ENCODE peak calls at places on chromosomes 4 and X, in four cellular contexts. One of them, this sample, is unnamed.

GRCh38 chr4:163157157-163157556 is 9.5 kb downstream of the NAF1 start:
- DNase-seq in GM12878: no peak
- DNase-seq in GM12891: no peak
- DNase-seq in K562: no peak
- DNase-seq in this sample: no peak

GRCh38 chr4:2288051-2288541 is 26.2 kb upstream of the MXD4 start:
- DNase-seq in GM12878: no peak
- DNase-seq in GM12891: no peak
- DNase-seq in K562: no peak
- DNase-seq in this sample: no peak

GRCh38 chrX:5726246-5726645 is 502.4 kb downstream of the NLGN4X start:
- DNase-seq in GM12878: no peak
- DNase-seq in GM12891: no peak
- DNase-seq in K562: no peak
- DNase-seq in this sample: no peak

GRCh38 chrX:20361081-20361889 is 94.6 kb upstream of the RPS6KA3 start:
- DNase-seq in GM12878: no peak
- DNase-seq in GM12891: no peak
- DNase-seq in K562: no peak
- DNase-seq in this sample: no peak

GRCh38 chr4:99180367-99181169 is 36.5 kb upstream of the ADH4 start:
- DNase-seq in GM12878: no peak
- DNase-seq in GM12891: no peak
- DNase-seq in K562: no peak
- DNase-seq in this sample: no peak

GRCh38 chr4:7699040-7699439 is 240.6 kb downstream of the AFAP1 start:
- DNase-seq in GM12878: no peak
- DNase-seq in GM12891: no peak
- DNase-seq in K562: no peak
- DNase-seq in this sample: no peak

GRCh38 chr4:139642364-139642763 is 23.3 kb upstream of the MGST2 start:
- DNase-seq in GM12878: no peak
- DNase-seq in GM12891: no peak
- DNase-seq in K562: no peak
- DNase-seq in this sample: no peak

GRCh38 chr4:183163135-183163534 is 64.1 kb downstream of the WWC2 start:
- DNase-seq in GM12878: no peak
- DNase-seq in GM12891: no peak
- DNase-seq in K562: no peak
- DNase-seq in this sample: no peak

GRCh38 chr4:13918110-13918509 is 290.6 kb upstream of the BOD1L1 start:
- DNase-seq in GM12878: no peak
- DNase-seq in GM12891: no peak
- DNase-seq in K562: no peak
- DNase-seq in this sample: no peak

GRCh38 chr4:183180096-183180495 is 81.0 kb downstream of the WWC2 start:
- DNase-seq in GM12878: no peak
- DNase-seq in GM12891: no peak
- DNase-seq in K562: no peak
- DNase-seq in this sample: no peak

GRCh38 chrX:20218809-20219505 is 47.8 kb downstream of the RPS6KA3 start:
- DNase-seq in GM12878: no peak
- DNase-seq in GM12891: no peak
- DNase-seq in K562: peak; percentile 54
- DNase-seq in this sample: no peak

GRCh38 chr4:157291071-157291470 is 70.5 kb downstream of the GRIA2 start:
- DNase-seq in GM12878: no peak
- DNase-seq in GM12891: no peak
- DNase-seq in K562: no peak
- DNase-seq in this sample: no peak

GRCh38 chr4:142944565-142944964 is 98.5 kb upstream of the INPP4B start:
- DNase-seq in GM12878: no peak
- DNase-seq in GM12891: no peak
- DNase-seq in K562: no peak
- DNase-seq in this sample: no peak

GRCh38 chrX:68669094-68669830 is 21.8 kb downstream of the STARD8 start:
- DNase-seq in GM12878: no peak
- DNase-seq in GM12891: no peak
- DNase-seq in K562: no peak
- DNase-seq in this sample: no peak

GRCh38 chrX:112677167-112677566 is 2.6 kb downstream of the LHFPL1 start:
- DNase-seq in GM12878: no peak
- DNase-seq in GM12891: no peak
- DNase-seq in K562: no peak
- DNase-seq in this sample: no peak

GRCh38 chr4:56727150-56727549 is 46.1 kb upstream of the HOPX start:
- DNase-seq in GM12878: no peak
- DNase-seq in GM12891: no peak
- DNase-seq in K562: no peak
- DNase-seq in this sample: no peak

GRCh38 chr4:102574317-102574716 is 73.2 kb downstream of the NFKB1 start:
- DNase-seq in GM12878: no peak
- DNase-seq in GM12891: no peak
- DNase-seq in K562: peak; percentile 12
- DNase-seq in this sample: peak; percentile 20

GRCh38 chrX:10755477-10756334 is 135.3 kb upstream of the MID1 start:
- DNase-seq in GM12878: no peak
- DNase-seq in GM12891: no peak
- DNase-seq in K562: no peak
- DNase-seq in this sample: peak; percentile 40

GRCh38 chrX:124145749-124146148 is 184.2 kb downstream of the STAG2 start:
- DNase-seq in GM12878: no peak
- DNase-seq in GM12891: no peak
- DNase-seq in K562: no peak
- DNase-seq in this sample: no peak

GRCh38 chrX:53236025-53236679 is 11.1 kb upstream of the KDM5C start:
- DNase-seq in GM12878: no peak
- DNase-seq in GM12891: no peak
- DNase-seq in K562: no peak
- DNase-seq in this sample: no peak

GRCh38 chrX:10617964-10618342 is 2.4 kb downstream of the MID1 start:
- DNase-seq in GM12878: no peak
- DNase-seq in GM12891: no peak
- DNase-seq in K562: no peak
- DNase-seq in this sample: no peak

GRCh38 chr4:24210332-24210902 is 320.6 kb upstream of the PPARGC1A start:
- DNase-seq in GM12878: no peak
- DNase-seq in GM12891: no peak
- DNase-seq in K562: no peak
- DNase-seq in this sample: peak; percentile 7

GRCh38 chrX:118644378-118644777 is 83.0 kb upstream of the IL13RA1 start:
- DNase-seq in GM12878: no peak
- DNase-seq in GM12891: no peak
- DNase-seq in K562: peak; percentile 16
- DNase-seq in this sample: peak; percentile 18

GRCh38 chrX:75522565-75523411 is at the start of gene ZDHHC15:
- DNase-seq in GM12878: peak; percentile 13
- DNase-seq in GM12891: no peak
- DNase-seq in K562: no peak
- DNase-seq in this sample: no peak

GRCh38 chr4:25608644-25609043 is 47.0 kb upstream of the SLC34A2 start:
- DNase-seq in GM12878: no peak
- DNase-seq in GM12891: no peak
- DNase-seq in K562: no peak
- DNase-seq in this sample: no peak

GRCh38 chr4:40986375-40986774 is 228.0 kb downstream of the APBB2 start:
- DNase-seq in GM12878: no peak
- DNase-seq in GM12891: no peak
- DNase-seq in K562: no peak
- DNase-seq in this sample: no peak

GRCh38 chr4:4919926-4920325 is 60.5 kb downstream of the MSX1 start:
- DNase-seq in GM12878: no peak
- DNase-seq in GM12891: no peak
- DNase-seq in K562: no peak
- DNase-seq in this sample: no peak

GRCh38 chrX:108268434-108269080 is 169.7 kb downstream of the COL4A6 start:
- DNase-seq in GM12878: no peak
- DNase-seq in GM12891: no peak
- DNase-seq in K562: no peak
- DNase-seq in this sample: no peak

GRCh38 chr4:53307210-53307609 is 58.7 kb downstream of the SCFD2 start:
- DNase-seq in GM12878: no peak
- DNase-seq in GM12891: no peak
- DNase-seq in K562: no peak
- DNase-seq in this sample: no peak

GRCh38 chrX:151711787-151712186 is 4.0 kb upstream of the FATE1 start:
- DNase-seq in GM12878: no peak
- DNase-seq in GM12891: no peak
- DNase-seq in K562: no peak
- DNase-seq in this sample: no peak

GRCh38 chr4:123014038-123014437 is 91.6 kb upstream of the NUDT6 start:
- DNase-seq in GM12878: no peak
- DNase-seq in GM12891: no peak
- DNase-seq in K562: no peak
- DNase-seq in this sample: no peak

GRCh38 chr4:7063362-7063761 is 4.5 kb downstream of the GRPEL1 start:
- DNase-seq in GM12878: no peak
- DNase-seq in GM12891: no peak
- DNase-seq in K562: no peak
- DNase-seq in this sample: no peak

GRCh38 chrX:52923781-52924241 is 26.7 kb downstream of the FAM156B start:
- DNase-seq in GM12878: peak; percentile 46
- DNase-seq in GM12891: no peak
- DNase-seq in K562: no peak
- DNase-seq in this sample: peak; percentile 45

GRCh38 chr4:2222838-2223237 is 19.1 kb downstream of the HAUS3 start:
- DNase-seq in GM12878: no peak
- DNase-seq in GM12891: no peak
- DNase-seq in K562: no peak
- DNase-seq in this sample: no peak

GRCh38 chr4:187608001-187608421 is 387.6 kb upstream of the ZFP42 start:
- DNase-seq in GM12878: no peak
- DNase-seq in GM12891: no peak
- DNase-seq in K562: no peak
- DNase-seq in this sample: no peak

GRCh38 chr4:112550728-112551127 is 34.7 kb upstream of the NEUROG2 start:
- DNase-seq in GM12878: no peak
- DNase-seq in GM12891: no peak
- DNase-seq in K562: no peak
- DNase-seq in this sample: no peak

GRCh38 chrX:78119521-78120227 is 15.6 kb downstream of the PGK1 start:
- DNase-seq in GM12878: no peak
- DNase-seq in GM12891: no peak
- DNase-seq in K562: no peak
- DNase-seq in this sample: no peak

GRCh38 chrX:78124304-78124703 is 15.1 kb downstream of the TAF9B start:
- DNase-seq in GM12878: no peak
- DNase-seq in GM12891: no peak
- DNase-seq in K562: no peak
- DNase-seq in this sample: no peak

GRCh38 chrX:78125148-78125547 is 14.3 kb downstream of the TAF9B start:
- DNase-seq in GM12878: no peak
- DNase-seq in GM12891: no peak
- DNase-seq in K562: no peak
- DNase-seq in this sample: no peak

GRCh38 chrX:78118628-78119027 is 14.6 kb downstream of the PGK1 start:
- DNase-seq in GM12878: no peak
- DNase-seq in GM12891: no peak
- DNase-seq in K562: no peak
- DNase-seq in this sample: no peak

GRCh38 chrX:78123190-78123589 is 16.3 kb downstream of the TAF9B start:
- DNase-seq in GM12878: no peak
- DNase-seq in GM12891: no peak
- DNase-seq in K562: no peak
- DNase-seq in this sample: no peak
- TF ChIP-seq SPI1 in GM12878: no peak
- TF ChIP-seq SPI1 in GM12891: no peak
- TF ChIP-seq SPI1 in K562: no peak
- TF ChIP-seq SPI1 in this sample: no peak

GRCh38 chr4:82523179-82523578 is 38.6 kb downstream of the TMEM150C start:
- DNase-seq in GM12878: no peak
- DNase-seq in GM12891: no peak
- DNase-seq in K562: no peak
- DNase-seq in this sample: no peak

GRCh38 chr4:82528074-82528473 is 33.7 kb downstream of the TMEM150C start:
- DNase-seq in GM12878: no peak
- DNase-seq in GM12891: no peak
- DNase-seq in K562: no peak
- DNase-seq in this sample: no peak

GRCh38 chr4:82525287-82525898 is 36.4 kb downstream of the TMEM150C start:
- DNase-seq in GM12878: no peak
- DNase-seq in GM12891: no peak
- DNase-seq in K562: no peak
- DNase-seq in this sample: no peak

GRCh38 chr4:82522472-82522871 is 39.3 kb downstream of the TMEM150C start:
- DNase-seq in GM12878: no peak
- DNase-seq in GM12891: no peak
- DNase-seq in K562: no peak
- DNase-seq in this sample: no peak

GRCh38 chr4:82524570-82525152 is 37.1 kb downstream of the TMEM150C start:
- DNase-seq in GM12878: no peak
- DNase-seq in GM12891: no peak
- DNase-seq in K562: no peak
- DNase-seq in this sample: no peak
- TF ChIP-seq SPI1 in GM12878: no peak
- TF ChIP-seq SPI1 in GM12891: no peak
- TF ChIP-seq SPI1 in K562: no peak
- TF ChIP-seq SPI1 in this sample: no peak

DNA sequence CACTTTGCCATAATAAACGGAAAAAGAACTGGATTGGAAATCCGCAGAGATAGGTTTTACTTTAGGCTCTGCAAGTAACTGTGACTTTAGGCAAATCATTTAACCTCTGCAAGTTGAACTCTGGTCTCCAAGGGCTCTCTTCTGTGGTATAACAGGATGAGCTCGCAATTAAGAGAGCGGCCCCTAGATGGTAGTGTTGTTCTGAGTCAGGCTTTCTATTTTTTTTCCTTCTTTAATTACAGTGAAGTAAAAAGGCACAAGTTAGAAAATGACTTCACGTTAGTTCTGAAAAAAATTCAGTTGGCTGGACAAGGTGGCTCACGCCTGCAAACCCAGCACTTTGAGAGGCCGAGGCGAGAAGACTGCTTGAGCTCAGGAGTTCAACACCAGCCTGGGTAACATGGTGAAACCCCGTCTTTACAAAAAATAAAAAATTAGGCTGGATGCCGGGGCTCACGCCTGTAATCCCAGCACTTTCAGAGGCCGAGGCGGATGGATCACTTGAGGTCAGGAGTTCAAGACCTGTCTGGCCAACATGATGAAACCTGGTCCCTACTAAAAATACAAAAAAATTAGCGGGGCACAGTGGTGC is 18.0 kb downstream of the RPS3A start:
- DNase-seq in GM12878: no peak
- DNase-seq in GM12891: peak; percentile 39
- DNase-seq in K562: peak; percentile 69
- DNase-seq in this sample: peak; percentile 57
- TF ChIP-seq SPI1 in GM12878: no peak
- TF ChIP-seq SPI1 in GM12891: no peak
- TF ChIP-seq SPI1 in K562: no peak
- TF ChIP-seq SPI1 in this sample: no peak

DNA sequence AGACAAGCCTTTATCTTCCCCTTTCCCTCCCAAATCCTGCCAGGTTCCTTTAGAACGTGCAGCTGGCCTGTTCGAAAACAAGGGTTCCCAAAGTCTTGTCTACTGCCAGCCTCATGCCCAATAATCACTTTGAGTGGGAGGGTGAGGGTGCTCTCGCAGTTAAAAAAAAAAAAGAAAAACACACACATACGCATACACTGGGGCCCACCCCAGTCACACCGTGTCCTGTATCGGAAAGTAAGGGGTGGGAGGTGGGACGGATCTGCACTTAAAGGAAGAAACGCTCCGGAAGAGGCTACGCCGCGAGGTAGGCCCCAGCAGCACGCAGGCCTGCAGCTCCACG is 495 bp downstream of the MAD2L1 start:
- DNase-seq in GM12878: no peak
- DNase-seq in GM12891: no peak
- DNase-seq in K562: no peak
- DNase-seq in this sample: peak; percentile 79
- TF ChIP-seq SPI1 in GM12878: no peak
- TF ChIP-seq SPI1 in GM12891: no peak
- TF ChIP-seq SPI1 in K562: no peak
- TF ChIP-seq SPI1 in this sample: peak; percentile 22